ENCODE peak calls at places on chromosomes 12 and 14, in ten cellular contexts. X is A549; E is CD8-positive, alpha-beta T cell; P is ovary; Q is lung; O is endodermal cell; U is CD4-positive, CD25-positive, alpha-beta regulatory T cell; F is aorta; G is HCT116; R is esophagus squamous epithelium. L is an unnamed sample.

GRCh38 chr12:42741771-42742510 is 152.4 kb upstream of the PRICKLE1 start:
- DNase-seq in O (no peak), X (no peak), G (no peak), Q (no peak), R (no peak), E (no peak), U (no peak), F (no peak), P (no peak), L (peak; percentile 66)

GRCh38 chr14:22039938-22040780 is 366.5 kb upstream of the OR4E1 start:
- DNase-seq in X (peak; percentile 18), U (peak; percentile 6), O (no peak), E (peak; percentile 32), G (peak; percentile 18), F (no peak), Q (no peak), R (no peak), P (no peak), L (peak; percentile 15)

GRCh38 chr12:92722897-92723296 is 20.1 kb downstream of the PLEKHG7 start:
- DNase-seq in Q (no peak), R (no peak), X (no peak), O (no peak), U (no peak), F (no peak), P (no peak), G (no peak), E (no peak), L (no peak)

GRCh38 chr12:45547132-45547531 is 182.4 kb upstream of the ARID2 start:
- DNase-seq in O (peak; percentile 66), R (no peak), X (no peak), F (no peak), Q (no peak), P (no peak), E (no peak), G (no peak), U (no peak), L (peak; percentile 19)

GRCh38 chr14:78959674-78960264 is 789.6 kb downstream of the NRXN3 start:
- DNase-seq in P (peak; percentile 68), X (peak; percentile 61), O (peak; percentile 90), F (peak; percentile 87), U (peak; percentile 11), R (no peak), Q (peak; percentile 55), G (peak; percentile 26), E (peak; percentile 28), L (peak; percentile 81)

GRCh38 chr12:102740157-102741032 is 176.6 kb downstream of the PAH start:
- DNase-seq in F (no peak), U (no peak), G (peak; percentile 13), P (no peak), R (no peak), E (no peak), Q (no peak), X (peak; percentile 58), O (no peak), L (peak; percentile 47)

GRCh38 chr12:11830298-11830937 is 180.9 kb downstream of the ETV6 start:
- DNase-seq in P (no peak), O (no peak), E (no peak), X (no peak), R (no peak), G (no peak), F (no peak), U (no peak), Q (no peak), L (no peak)

GRCh38 chr12:459430-460258 is at the start of gene B4GALNT3:
- DNase-seq in G (peak; percentile 54), F (peak; percentile 87), O (peak; percentile 97), P (peak; percentile 34), U (peak; percentile 50), X (peak; percentile 32), E (peak; percentile 48), Q (peak; percentile 71), R (no peak), L (peak; percentile 36)

GRCh38 chr12:4954632-4955354 is 45.1 kb downstream of the KCNA1 start:
- DNase-seq in G (no peak), X (no peak), F (no peak), U (no peak), E (no peak), Q (no peak), P (no peak), O (no peak), R (no peak), L (no peak)

GRCh38 chr14:100305446-100306255 is 593 bp downstream of the SLC25A29 start:
- DNase-seq in O (peak; percentile 78), E (peak; percentile 69), R (no peak), G (no peak), F (peak; percentile 84), Q (no peak), U (peak; percentile 51), P (peak; percentile 69), X (no peak), L (no peak)

GRCh38 chr14:50726372-50727107 is 58.4 kb upstream of the SAV1 start:
- DNase-seq in X (no peak), F (no peak), O (no peak), R (no peak), E (no peak), U (no peak), G (no peak), Q (no peak), P (no peak), L (no peak)

GRCh38 chr12:58919271-58920101 is 818 bp downstream of the LRIG3 start:
- DNase-seq in F (no peak), Q (peak; percentile 44), U (no peak), P (peak; percentile 55), E (no peak), R (no peak), G (no peak), O (peak; percentile 70), X (peak; percentile 41), L (peak; percentile 40)

GRCh38 chr14:69138189-69138535 is 14.8 kb downstream of the DCAF5 start:
- DNase-seq in P (no peak), E (no peak), O (no peak), Q (no peak), X (no peak), G (no peak), R (no peak), U (no peak), F (no peak), L (peak; percentile 92)

DNA sequence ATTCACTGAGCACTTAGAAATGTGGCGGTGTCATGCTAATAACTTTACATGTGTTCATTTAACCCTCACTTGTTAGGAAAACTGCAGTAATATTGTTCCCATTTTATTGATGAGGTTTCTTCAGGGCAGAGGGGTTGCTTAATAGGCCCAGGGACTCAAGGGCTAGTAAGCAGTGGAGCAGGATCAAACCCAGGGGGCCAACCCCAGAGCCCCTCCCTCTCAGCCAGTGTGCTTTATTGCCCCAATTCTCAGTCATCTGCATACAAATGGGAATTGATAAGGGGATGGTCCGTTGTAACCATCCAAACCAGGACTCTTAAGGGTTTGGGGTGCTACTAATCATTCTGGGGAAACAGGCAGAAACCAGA is 142.8 kb upstream of the AMIGO2 start:
- DNase-seq in X (no peak), P (no peak), O (peak; percentile 72), R (no peak), F (no peak), G (no peak), U (no peak), E (no peak), Q (no peak), L (no peak)
- H3K4me1 ChIP-seq in X (peaks cover 77% of the 10 kb centered on the region), P (peaks cover 11% of the 10 kb centered on the region), O (no peaks in the 10 kb centered on the region), R (peaks cover 11% of the 10 kb centered on the region), F (peaks cover 2% of the 10 kb centered on the region), G (peaks cover 7% of the 10 kb centered on the region), U (peaks cover 87% of the 10 kb centered on the region), E (peaks cover 57% of the 10 kb centered on the region), Q (peaks cover 4% of the 10 kb centered on the region), L (peaks cover 11% of the 10 kb centered on the region)

DNA sequence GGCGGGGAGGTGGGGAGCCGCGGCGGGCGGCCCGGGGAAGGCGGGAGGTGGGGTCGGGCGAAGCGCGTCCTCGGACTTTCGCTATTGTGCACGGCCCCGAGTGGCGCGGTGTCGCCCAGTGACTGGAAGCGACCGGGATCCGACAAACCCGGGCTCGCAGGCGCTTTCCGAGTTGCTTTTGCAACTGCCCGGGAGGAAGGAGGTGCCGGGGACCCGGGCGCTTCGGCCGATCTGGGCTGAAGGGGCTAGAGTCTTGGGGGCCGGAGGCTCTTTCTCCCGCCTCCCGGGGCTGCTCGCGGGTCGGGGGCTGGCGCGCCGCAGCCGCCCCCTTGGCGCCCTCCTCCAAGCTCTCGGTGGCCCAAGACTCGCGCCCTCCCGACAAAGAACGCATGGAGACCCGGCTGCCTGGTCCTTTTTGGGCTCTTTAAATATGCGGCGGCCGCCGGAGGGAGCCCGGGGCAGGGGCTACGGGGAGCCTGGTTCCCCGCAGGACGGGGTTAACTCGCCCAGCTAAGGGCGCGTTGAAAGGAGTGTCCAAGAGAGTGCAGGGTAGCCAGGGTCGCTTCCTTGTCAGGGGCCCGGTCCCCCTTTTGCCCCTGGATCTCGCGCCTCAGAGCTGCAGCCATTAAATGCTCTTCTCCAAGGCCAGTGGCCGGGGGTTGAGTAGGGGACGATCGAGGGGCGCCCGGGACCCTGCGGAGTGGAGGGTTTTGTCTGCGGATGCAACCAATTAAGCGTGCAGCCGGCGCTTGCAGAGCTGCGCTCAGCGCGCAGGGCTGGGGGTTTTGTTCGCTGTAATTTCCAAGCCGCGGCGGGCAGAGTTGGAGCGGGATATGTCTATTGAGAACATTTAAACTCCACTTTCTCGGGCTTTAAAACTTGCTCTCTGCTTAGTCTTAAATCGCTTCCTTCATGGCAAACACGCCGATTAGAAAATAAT is 1.6 kb downstream of the HMGA2 start:
- DNase-seq in G (no peak), F (peak; percentile 81), P (peak; percentile 18), X (peak; percentile 43), E (no peak), O (peak; percentile 88), R (no peak), Q (no peak), U (no peak), L (peak; percentile 66)
- H3K27ac ChIP-seq in G (peak overlapping the region; percentile 100), F (no peak overlapping the region), P (no peak overlapping the region), X (peak overlapping the region; percentile 69), E (no peak overlapping the region), O (peak overlapping the region; percentile 85), R (peak overlapping the region; percentile 43), Q (no peak overlapping the region), U (no peak overlapping the region), L (peak overlapping the region; percentile 76)

DNA sequence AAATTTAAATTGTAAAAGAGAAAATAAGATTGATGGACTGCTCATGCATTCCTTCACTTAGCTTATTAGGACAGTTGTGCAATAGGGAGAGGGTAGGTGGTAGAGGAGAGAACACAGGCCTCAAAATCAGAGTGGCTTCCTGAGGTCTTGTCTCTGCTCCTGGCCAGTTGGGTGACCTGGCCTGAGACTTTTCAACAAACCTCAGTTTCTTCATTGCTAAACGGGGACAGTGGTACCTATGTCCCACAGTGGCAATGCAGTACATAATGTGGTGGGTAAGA is 2.6 kb downstream of the MAP3K12 start:
- DNase-seq in R (no peak), Q (no peak), G (no peak), P (no peak), E (no peak), O (no peak), F (no peak), X (no peak), U (no peak), L (no peak)
- H3K4me1 ChIP-seq in R (peaks cover 34% of the 10 kb centered on the region), Q (peaks cover 2% of the 10 kb centered on the region), G (peaks cover 18% of the 10 kb centered on the region), P (peaks cover 17% of the 10 kb centered on the region), E (peaks cover 42% of the 10 kb centered on the region), O (peaks cover 17% of the 10 kb centered on the region), F (peaks cover 2% of the 10 kb centered on the region), X (peaks cover 50% of the 10 kb centered on the region), U (peaks cover 50% of the 10 kb centered on the region), L (peaks cover 41% of the 10 kb centered on the region)

DNA sequence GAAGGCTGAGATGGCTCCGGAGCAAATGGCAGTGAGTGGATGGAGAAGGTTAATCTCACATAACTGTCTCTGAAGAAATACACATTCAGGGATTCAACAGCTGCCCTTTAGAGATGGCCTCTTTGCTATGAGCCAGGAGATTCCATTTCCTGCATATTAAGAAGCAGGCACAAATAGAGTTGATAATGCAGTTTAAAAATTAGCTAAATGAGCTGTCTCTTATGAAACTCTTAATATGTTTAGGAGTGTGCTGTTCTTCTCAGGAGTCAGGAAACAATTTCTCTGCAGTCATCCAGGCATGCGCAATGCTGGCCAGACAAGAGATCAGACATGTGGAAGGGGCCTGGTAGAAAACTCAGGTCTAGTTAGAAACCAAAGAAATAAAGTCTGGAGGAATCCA is 186.0 kb upstream of the RMST start:
- DNase-seq in O (no peak), F (no peak), G (no peak), P (no peak), R (no peak), X (no peak), U (no peak), E (no peak), Q (no peak), L (no peak)
- H3K27ac ChIP-seq in O (peak overlapping the region; percentile 99), F (no peak overlapping the region), G (no peak overlapping the region), P (no peak overlapping the region), R (no peak overlapping the region), X (no peak overlapping the region), U (no peak overlapping the region), E (no peak overlapping the region), Q (no peak overlapping the region), L (no peak overlapping the region)

L was measured in cardiac muscle cell.